ENCODE peak calls at places on chromosome 11, in seven cellular contexts. Q, O, N, P, S, B and Y are unnamed samples. For H3K9me2, the result is how much of the 10 kb centered on the place peaks cover.

GRCh38 chr11:13127161-13127560 is 118.0 kb downstream of the RASSF10 start:
- DNase-seq in Q (no peak), O (no peak), N (no peak), P (no peak), S (no peak), B (no peak), Y (no peak)

GRCh38 chr11:4049006-4049405 is 45.6 kb upstream of the RRM1 start:
- DNase-seq in Q (no peak), O (no peak), N (no peak), P (no peak), S (no peak), B (no peak), Y (no peak)

GRCh38 chr11:134758342-134758931 is 346.4 kb upstream of the B3GAT1 start:
- DNase-seq in Q (no peak), O (no peak), N (no peak), P (no peak), S (no peak), B (no peak), Y (no peak)

GRCh38 chr11:36672815-36673450 is 74.9 kb upstream of the RAG2 start:
- DNase-seq in Q (peak), O (peak), N (peak), P (peak), S (peak), B (peak), Y (no peak)

GRCh38 chr11:11577932-11578331 is 43.9 kb downstream of the GALNT18 start:
- DNase-seq in Q (no peak), O (no peak), N (no peak), P (no peak), S (no peak), B (no peak), Y (no peak)

GRCh38 chr11:48305923-48306322 is at the start of gene OR4S1:
- DNase-seq in Q (no peak), O (no peak), N (no peak), P (no peak), S (no peak), B (no peak), Y (no peak)

GRCh38 chr11:119907122-119907933 is 178.3 kb upstream of the NECTIN1 start:
- DNase-seq in Q (no peak), O (no peak), N (no peak), P (no peak), S (no peak), B (peak), Y (peak)

GRCh38 chr11:83948205-83948604 is 662.0 kb upstream of the CCDC90B start:
- DNase-seq in Q (no peak), O (no peak), N (no peak), P (peak), S (no peak), B (no peak), Y (no peak)

GRCh38 chr11:131033151-131033651 is 116.9 kb upstream of the SNX19 start:
- DNase-seq in Q (peak), O (peak), N (no peak), P (peak), S (peak), B (peak), Y (peak)

GRCh38 chr11:63560506-63561179 is 2.5 kb downstream of the PLAAT2 start:
- DNase-seq in Q (no peak), O (peak), N (no peak), P (no peak), S (no peak), B (no peak), Y (no peak)

GRCh38 chr11:115665958-115666357 is 161.7 kb upstream of the CADM1 start:
- DNase-seq in Q (no peak), O (no peak), N (no peak), P (no peak), S (no peak), B (no peak), Y (no peak)

GRCh38 chr11:75802913-75803820 is 11.8 kb upstream of the UVRAG start:
- DNase-seq in Q (peak), O (peak), N (peak), P (peak), S (peak), B (peak), Y (peak)

GRCh38 chr11:9862981-9863380 is 199.1 kb downstream of the SWAP70 start:
- DNase-seq in Q (no peak), O (no peak), N (no peak), P (peak), S (no peak), B (no peak), Y (no peak)

GRCh38 chr11:63708764-63709163 is 27.5 kb downstream of the RTN3 start:
- DNase-seq in Q (no peak), O (no peak), N (no peak), P (no peak), S (no peak), B (no peak), Y (no peak)

GRCh38 chr11:92225206-92225562 is 566 bp downstream of the FAT3 start:
- DNase-seq in Q (no peak), O (no peak), N (no peak), P (peak), S (no peak), B (peak), Y (no peak)

GRCh38 chr11:38384568-38384967 is 1786.5 kb upstream of the RAG2 start:
- DNase-seq in Q (no peak), O (peak), N (no peak), P (no peak), S (no peak), B (no peak), Y (peak)

GRCh38 chr11:119258983-119259382 is 52.8 kb downstream of the CBL start:
- DNase-seq in Q (no peak), O (no peak), N (no peak), P (no peak), S (no peak), B (no peak), Y (no peak)

GRCh38 chr11:115765803-115766239 is 261.6 kb upstream of the CADM1 start:
- DNase-seq in Q (peak), O (no peak), N (no peak), P (no peak), S (no peak), B (no peak), Y (no peak)

GRCh38 chr11:65471410-65471762 is 27.5 kb upstream of the MALAT1 start:
- DNase-seq in Q (peak), O (peak), N (no peak), P (peak), S (no peak), B (peak), Y (peak)

GRCh38 chr11:57260937-57261783 is 24.1 kb upstream of the APLNR start:
- DNase-seq in Q (no peak), O (no peak), N (no peak), P (no peak), S (no peak), B (no peak), Y (peak)

GRCh38 chr11:84089072-84090057 is 803.2 kb upstream of the CCDC90B start:
- DNase-seq in Q (no peak), O (no peak), N (no peak), P (no peak), S (no peak), B (no peak), Y (no peak)

GRCh38 chr11:55942785-55943392 is 6.7 kb upstream of the OR5I1 start:
- DNase-seq in Q (peak), O (peak), N (peak), P (peak), S (peak), B (peak), Y (peak)

GRCh38 chr11:130312046-130312445 is 2.7 kb downstream of the ZBTB44 start:
- DNase-seq in Q (no peak), O (no peak), N (no peak), P (no peak), S (no peak), B (no peak), Y (no peak)

DNA sequence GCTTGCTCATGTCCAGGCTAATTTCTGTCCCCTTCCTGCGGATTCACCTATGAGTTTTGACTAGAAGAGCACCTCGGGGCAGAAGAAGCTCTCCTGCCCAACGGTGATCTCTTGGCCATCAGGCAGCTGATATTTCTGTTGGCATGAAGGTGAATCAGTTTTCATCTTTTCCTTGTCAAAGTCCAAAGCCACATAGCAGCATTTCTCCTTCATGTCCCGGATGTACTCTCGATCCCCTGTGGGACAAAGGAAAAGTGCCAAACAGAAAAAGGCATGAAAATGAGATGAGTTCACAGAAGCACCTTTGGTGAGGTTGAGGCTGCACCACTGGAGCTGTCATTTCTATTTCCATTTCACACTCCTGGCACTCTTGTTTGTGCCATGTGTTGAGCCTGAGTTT is 56.8 kb downstream of the DHCR7 start:
- DNase-seq in Q (no peak), O (no peak), N (no peak), P (no peak), S (no peak), B (no peak), Y (no peak)
- TF ChIP-seq EZH2 in Q (no peak), O (no peak), N (no peak), P (no peak), S (no peak), B (no peak), Y (peak)

DNA sequence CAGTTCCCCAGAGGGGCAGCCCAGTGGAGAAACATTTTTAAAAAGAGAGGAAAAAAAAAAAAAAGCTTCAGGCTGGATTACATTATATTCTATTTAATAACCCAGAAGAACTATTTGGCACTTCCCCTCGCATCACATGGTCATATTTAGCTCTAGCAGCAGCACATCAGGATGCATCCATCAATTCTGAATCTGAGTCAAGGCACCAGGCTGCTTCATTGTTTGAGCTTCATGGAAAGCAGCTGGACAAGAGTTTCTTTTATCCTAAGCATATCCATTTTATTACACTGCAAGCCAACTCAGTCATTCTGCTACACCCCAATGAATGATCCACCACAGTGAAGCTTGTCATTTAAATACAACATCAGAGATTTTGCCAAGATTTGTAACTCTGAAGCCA is 10.0 kb downstream of the SPTY2D1 start:
- DNase-seq in Q (no peak), O (no peak), N (no peak), P (no peak), S (no peak), B (no peak), Y (no peak)
- H3K9me2 ChIP-seq in Q (under half), O (under half), N (under half), P (under half), S (under half), B (under half), Y (under half)

DNA sequence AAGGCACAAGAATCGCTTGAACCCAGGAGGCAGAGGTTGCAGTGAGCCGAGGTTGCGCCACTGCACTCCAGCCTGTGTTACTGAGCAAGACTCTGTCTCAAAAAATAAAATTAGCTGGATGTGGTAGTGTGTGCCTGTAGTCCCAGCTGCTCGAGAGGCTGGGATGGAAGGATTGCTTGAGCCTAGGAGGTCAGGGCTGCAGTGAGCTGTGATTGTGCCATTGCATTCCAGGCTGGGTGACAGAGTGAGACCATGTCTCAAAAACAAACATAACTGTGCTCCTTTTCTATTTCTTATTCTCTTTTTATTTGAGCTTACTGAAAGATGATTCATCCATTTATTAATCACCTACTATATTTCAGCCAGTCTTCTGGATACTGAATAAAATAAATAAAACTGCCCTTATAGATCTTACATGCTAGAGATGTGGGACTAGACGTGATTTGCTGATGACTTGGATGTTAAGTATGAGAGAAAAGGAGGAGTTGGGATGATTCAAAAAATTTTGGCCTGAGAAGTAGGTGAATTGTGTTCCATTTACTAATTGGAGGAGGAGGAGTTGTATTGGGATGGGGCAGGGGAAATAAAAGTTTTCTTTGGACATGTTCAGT is 18.0 kb downstream of the PAAF1 start:
- DNase-seq in Q (peak), O (peak), N (no peak), P (no peak), S (no peak), B (no peak), Y (no peak)
- H3K4me3 ChIP-seq in Q (no peak), O (no peak), N (no peak), P (no peak), S (no peak), B (no peak), Y (no peak)

GRCh38 chr11:33376331-33377099 is 119.3 kb downstream of the HIPK3 start:
- DNase-seq in Q (peak), O (no peak), N (peak), P (peak), S (no peak), B (peak), Y (peak)
- TF ChIP-seq EZH2 in Q (no peak), O (no peak), N (no peak), P (no peak), S (no peak), B (peak), Y (no peak)

DNA sequence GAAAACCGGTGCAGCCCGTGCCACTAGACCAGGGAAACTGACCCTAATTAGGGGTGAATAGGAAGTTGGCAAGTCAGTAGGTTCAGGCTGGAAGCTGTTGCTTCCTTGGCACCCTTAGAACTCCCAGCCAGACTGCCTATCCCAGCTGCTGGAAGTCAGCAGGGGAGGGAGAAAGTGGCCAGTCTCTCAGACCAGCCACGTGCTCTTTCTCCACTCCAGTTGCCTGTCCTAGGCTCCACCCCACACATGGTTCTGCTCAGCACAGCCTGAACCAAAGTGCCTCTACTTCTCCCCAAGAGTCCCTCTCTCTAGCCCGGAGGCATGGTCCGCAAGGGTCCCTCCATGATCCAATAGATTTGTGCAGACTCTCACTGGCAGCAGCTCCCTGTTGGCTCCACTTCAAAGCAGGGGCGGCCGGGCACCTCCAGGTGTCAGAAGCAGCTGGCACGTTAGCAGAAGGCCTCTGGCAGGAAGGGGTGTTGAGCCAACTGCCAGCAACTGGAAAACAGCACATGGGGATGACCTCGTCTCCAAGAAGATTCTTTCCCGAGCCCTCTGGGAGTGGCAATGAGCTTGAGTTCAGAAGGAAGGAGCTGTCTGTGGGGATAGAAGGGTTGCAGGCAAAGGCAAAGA is 27.7 kb downstream of the ARFGAP2 start:
- DNase-seq in Q (peak), O (no peak), N (no peak), P (no peak), S (no peak), B (no peak), Y (no peak)
- H3K9me2 ChIP-seq in Q (under half), O (under half), N (under half), P (under half), S (under half), B (under half), Y (under half)

GRCh38 chr11:7576671-7577225 is 62.9 kb downstream of the PPFIBP2 start:
- DNase-seq in Q (peak), O (no peak), N (no peak), P (peak), S (no peak), B (no peak), Y (no peak)

GRCh38 chr11:7575841-7576451 is 62.1 kb downstream of the PPFIBP2 start:
- DNase-seq in Q (peak), O (peak), N (peak), P (no peak), S (no peak), B (peak), Y (no peak)

GRCh38 chr11:7577883-7578242 is 64.1 kb downstream of the PPFIBP2 start:
- DNase-seq in Q (peak), O (peak), N (peak), P (peak), S (no peak), B (peak), Y (no peak)

GRCh38 chr11:7578276-7578955 is 64.6 kb downstream of the PPFIBP2 start:
- DNase-seq in Q (peak), O (no peak), N (no peak), P (no peak), S (no peak), B (no peak), Y (no peak)

DNA sequence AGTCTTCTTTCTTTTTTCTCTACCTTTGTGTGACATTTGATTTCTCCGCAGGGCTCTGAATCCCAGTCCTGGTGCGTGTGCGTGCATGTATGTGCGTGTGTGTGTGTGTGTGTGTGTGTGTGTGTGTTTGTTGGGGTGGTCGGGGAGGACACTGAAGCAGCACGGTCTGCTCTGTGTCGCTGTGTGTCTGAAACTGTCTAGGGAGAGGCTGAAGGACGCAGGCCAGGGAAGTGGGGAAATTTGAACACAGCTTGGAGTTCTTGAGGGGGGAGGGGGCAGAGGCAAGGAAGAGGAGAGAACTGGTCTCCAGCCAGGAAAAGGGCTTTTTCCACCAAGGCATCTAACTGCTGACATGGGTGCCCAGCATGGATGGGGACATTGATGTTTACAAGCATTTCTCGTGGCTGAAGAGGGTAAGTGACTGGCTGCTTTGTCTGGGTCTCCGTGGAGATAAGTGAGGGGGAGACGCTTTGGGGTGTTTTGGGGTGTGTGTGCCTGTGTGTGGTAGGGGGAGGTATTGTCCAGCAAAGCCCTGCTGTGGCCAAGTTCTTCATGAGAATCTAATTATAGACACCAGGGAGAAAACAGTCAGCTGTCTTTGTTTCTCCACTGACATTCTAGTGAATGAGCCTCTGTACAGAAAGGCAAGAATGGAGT is 63.6 kb downstream of the PPFIBP2 start:
- DNase-seq in Q (peak), O (no peak), N (no peak), P (no peak), S (no peak), B (peak), Y (no peak)
- H3K4me3 ChIP-seq in Q (peak), O (no peak), N (peak), P (peak), S (no peak), B (peak), Y (no peak)